ENCODE peak calls at places on chromosome 19, in four cellular contexts. One of them, this sample, is unnamed.

GRCh38 chr19:8340341-8341096 is 2.5 kb downstream of the KANK3 start:
- DNase-seq in H1: no peak
- DNase-seq in GM12878: no peak
- DNase-seq in HepG2: no peak
- DNase-seq in this sample: no peak

GRCh38 chr19:47407417-47407774 is 11.9 kb downstream of the MEIS3 start:
- DNase-seq in H1: no peak
- DNase-seq in GM12878: no peak
- DNase-seq in HepG2: no peak
- DNase-seq in this sample: no peak

GRCh38 chr19:49889687-49890348 is 6.9 kb downstream of the IL4I1 start:
- DNase-seq in H1: peak
- DNase-seq in GM12878: no peak
- DNase-seq in HepG2: no peak
- DNase-seq in this sample: peak

GRCh38 chr19:23855676-23856075 is 59.0 kb upstream of the ZNF726 start:
- DNase-seq in H1: no peak
- DNase-seq in GM12878: no peak
- DNase-seq in HepG2: no peak
- DNase-seq in this sample: no peak

GRCh38 chr19:13804830-13805683 is 9.8 kb downstream of the ZSWIM4 start:
- DNase-seq in H1: no peak
- DNase-seq in GM12878: no peak
- DNase-seq in HepG2: peak
- DNase-seq in this sample: no peak

GRCh38 chr19:43562698-43563241 is 12.6 kb downstream of the XRCC1 start:
- DNase-seq in H1: no peak
- DNase-seq in GM12878: peak
- DNase-seq in HepG2: no peak
- DNase-seq in this sample: no peak

GRCh38 chr19:39908803-39909202 is 25.6 kb downstream of the FCGBP start:
- DNase-seq in H1: no peak
- DNase-seq in GM12878: no peak
- DNase-seq in HepG2: no peak
- DNase-seq in this sample: no peak

GRCh38 chr19:17405250-17406038 is at the start of gene BST2:
- DNase-seq in H1: no peak
- DNase-seq in GM12878: peak
- DNase-seq in HepG2: peak
- DNase-seq in this sample: peak

GRCh38 chr19:49244256-49244655 is 80.7 kb downstream of the SLC6A16 start:
- DNase-seq in H1: no peak
- DNase-seq in GM12878: no peak
- DNase-seq in HepG2: no peak
- DNase-seq in this sample: no peak

GRCh38 chr19:17794731-17795494 is at the start of gene B3GNT3:
- DNase-seq in H1: no peak
- DNase-seq in GM12878: no peak
- DNase-seq in HepG2: peak
- DNase-seq in this sample: peak

GRCh38 chr19:6740589-6741348 is 1.3 kb downstream of the TRIP10 start:
- DNase-seq in H1: no peak
- DNase-seq in GM12878: no peak
- DNase-seq in HepG2: no peak
- DNase-seq in this sample: peak

GRCh38 chr19:6167115-6167514 is 31.6 kb downstream of the ACSBG2 start:
- DNase-seq in H1: no peak
- DNase-seq in GM12878: no peak
- DNase-seq in HepG2: no peak
- DNase-seq in this sample: no peak

GRCh38 chr19:35716985-35717664 is 678 bp upstream of the KMT2B start:
- DNase-seq in H1: peak
- DNase-seq in GM12878: peak
- DNase-seq in HepG2: peak
- DNase-seq in this sample: peak

GRCh38 chr19:31491246-31491645 is 142.0 kb upstream of the TSHZ3 start:
- DNase-seq in H1: no peak
- DNase-seq in GM12878: no peak
- DNase-seq in HepG2: no peak
- DNase-seq in this sample: no peak

GRCh38 chr19:30781519-30781918 is 409.3 kb downstream of the ZNF536 start:
- DNase-seq in H1: no peak
- DNase-seq in GM12878: no peak
- DNase-seq in HepG2: no peak
- DNase-seq in this sample: no peak

GRCh38 chr19:11499327-11499726 is 6.3 kb downstream of the ZNF653 start:
- DNase-seq in H1: no peak
- DNase-seq in GM12878: no peak
- DNase-seq in HepG2: no peak
- DNase-seq in this sample: no peak

GRCh38 chr19:46732966-46733692 is 12.7 kb upstream of the FKRP start:
- DNase-seq in H1: no peak
- DNase-seq in GM12878: no peak
- DNase-seq in HepG2: no peak
- DNase-seq in this sample: no peak

GRCh38 chr19:30065680-30066606 is 123.9 kb downstream of the URI1 start:
- DNase-seq in H1: no peak
- DNase-seq in GM12878: no peak
- DNase-seq in HepG2: no peak
- DNase-seq in this sample: no peak

GRCh38 chr19:27822336-27822735 is 1390.6 kb downstream of the UQCRFS1 start:
- DNase-seq in H1: no peak
- DNase-seq in GM12878: no peak
- DNase-seq in HepG2: no peak
- DNase-seq in this sample: no peak

GRCh38 chr19:13366529-13367143 is 139.6 kb downstream of the CACNA1A start:
- DNase-seq in H1: peak
- DNase-seq in GM12878: no peak
- DNase-seq in HepG2: no peak
- DNase-seq in this sample: peak

GRCh38 chr19:5537870-5538269 is 29.9 kb downstream of the TINCR start:
- DNase-seq in H1: no peak
- DNase-seq in GM12878: no peak
- DNase-seq in HepG2: no peak
- DNase-seq in this sample: no peak

GRCh38 chr19:10864538-10864899 is 6.8 kb upstream of the CARM1 start:
- DNase-seq in H1: no peak
- DNase-seq in GM12878: no peak
- DNase-seq in HepG2: peak
- DNase-seq in this sample: peak

GRCh38 chr19:21210037-21210621 is 68.3 kb downstream of the ZNF431 start:
- DNase-seq in H1: no peak
- DNase-seq in GM12878: no peak
- DNase-seq in HepG2: peak
- DNase-seq in this sample: no peak

GRCh38 chr19:48391100-48392005 is at the start of gene KDELR1:
- DNase-seq in H1: no peak
- DNase-seq in GM12878: no peak
- DNase-seq in HepG2: peak
- DNase-seq in this sample: peak

GRCh38 chr19:10602330-10603083 is 15.4 kb upstream of the AP1M2 start:
- DNase-seq in H1: no peak
- DNase-seq in GM12878: no peak
- DNase-seq in HepG2: peak
- DNase-seq in this sample: peak

GRCh38 chr19:11151181-11151580 is 4.4 kb downstream of the SPC24 start:
- DNase-seq in H1: no peak
- DNase-seq in GM12878: no peak
- DNase-seq in HepG2: no peak
- DNase-seq in this sample: no peak

GRCh38 chr19:4386038-4386782 is 14.1 kb downstream of the SH3GL1 start:
- DNase-seq in H1: no peak
- DNase-seq in GM12878: no peak
- DNase-seq in HepG2: no peak
- DNase-seq in this sample: no peak

GRCh38 chr19:16754207-16754806 is 34.7 kb downstream of the NWD1 start:
- DNase-seq in H1: no peak
- DNase-seq in GM12878: no peak
- DNase-seq in HepG2: no peak
- DNase-seq in this sample: no peak

GRCh38 chr19:43474986-43475705 is 9.7 kb upstream of the LYPD3 start:
- DNase-seq in H1: peak
- DNase-seq in GM12878: no peak
- DNase-seq in HepG2: no peak
- DNase-seq in this sample: peak

GRCh38 chr19:6126335-6126974 is 9.0 kb upstream of the ACSBG2 start:
- DNase-seq in H1: no peak
- DNase-seq in GM12878: peak
- DNase-seq in HepG2: peak
- DNase-seq in this sample: peak

GRCh38 chr19:50537769-50538230 is 24.1 kb upstream of the ASPDH start:
- DNase-seq in H1: peak
- DNase-seq in GM12878: no peak
- DNase-seq in HepG2: peak
- DNase-seq in this sample: peak

GRCh38 chr19:38060346-38060745 is 153.3 kb downstream of the SIPA1L3 start:
- DNase-seq in H1: no peak
- DNase-seq in GM12878: no peak
- DNase-seq in HepG2: no peak
- DNase-seq in this sample: no peak

GRCh38 chr19:38059897-38060296 is 152.9 kb downstream of the SIPA1L3 start:
- DNase-seq in H1: no peak
- DNase-seq in GM12878: no peak
- DNase-seq in HepG2: no peak
- DNase-seq in this sample: no peak

GRCh38 chr19:38056646-38057045 is 149.6 kb downstream of the SIPA1L3 start:
- DNase-seq in H1: no peak
- DNase-seq in GM12878: no peak
- DNase-seq in HepG2: no peak
- DNase-seq in this sample: no peak

GRCh38 chr19:38055655-38056521 is 148.9 kb downstream of the SIPA1L3 start:
- DNase-seq in H1: no peak
- DNase-seq in GM12878: no peak
- DNase-seq in HepG2: no peak
- DNase-seq in this sample: no peak

GRCh38 chr19:38057954-38058690 is 151.1 kb downstream of the SIPA1L3 start:
- DNase-seq in H1: no peak
- DNase-seq in GM12878: no peak
- DNase-seq in HepG2: peak
- DNase-seq in this sample: no peak
- TF ChIP-seq SP1 in H1: no peak
- TF ChIP-seq SP1 in GM12878: no peak
- TF ChIP-seq SP1 in HepG2: no peak
- TF ChIP-seq SP1 in this sample: no peak

GRCh38 chr19:33392341-33393285 is 19.1 kb downstream of the CEBPG start:
- DNase-seq in H1: no peak
- DNase-seq in GM12878: no peak
- DNase-seq in HepG2: peak
- DNase-seq in this sample: no peak
- TF ChIP-seq SUZ12 in H1: no peak
- TF ChIP-seq SUZ12 in GM12878: no peak
- TF ChIP-seq SUZ12 in HepG2: no peak
- TF ChIP-seq SUZ12 in this sample: no peak

GRCh38 chr19:19661141-19661674 is 2.3 kb downstream of the ATP13A1 start:
- DNase-seq in H1: no peak
- DNase-seq in GM12878: no peak
- DNase-seq in HepG2: no peak
- DNase-seq in this sample: peak

GRCh38 chr19:19663292-19664120 is at the start of gene ATP13A1:
- DNase-seq in H1: peak
- DNase-seq in GM12878: peak
- DNase-seq in HepG2: peak
- DNase-seq in this sample: peak

GRCh38 chr19:19662344-19662743 is 1.1 kb downstream of the ATP13A1 start:
- DNase-seq in H1: no peak
- DNase-seq in GM12878: no peak
- DNase-seq in HepG2: no peak
- DNase-seq in this sample: no peak

GRCh38 chr19:19661675-19662251 is 1.7 kb downstream of the ATP13A1 start:
- DNase-seq in H1: no peak
- DNase-seq in GM12878: peak
- DNase-seq in HepG2: peak
- DNase-seq in this sample: peak

GRCh38 chr19:19662866-19663291 is 597 bp downstream of the ATP13A1 start:
- DNase-seq in H1: no peak
- DNase-seq in GM12878: no peak
- DNase-seq in HepG2: peak
- DNase-seq in this sample: peak
- TF ChIP-seq SP1 in H1: no peak
- TF ChIP-seq SP1 in GM12878: no peak
- TF ChIP-seq SP1 in HepG2: peak
- TF ChIP-seq SP1 in this sample: no peak

GRCh38 chr19:1245884-1246816 is 2.2 kb upstream of the MIDN start:
- DNase-seq in H1: no peak
- DNase-seq in GM12878: no peak
- DNase-seq in HepG2: peak
- DNase-seq in this sample: no peak
- TF ChIP-seq SUZ12 in H1: no peak
- TF ChIP-seq SUZ12 in GM12878: no peak
- TF ChIP-seq SUZ12 in HepG2: no peak
- TF ChIP-seq SUZ12 in this sample: no peak

GRCh38 chr19:15544283-15544682 is 36.0 kb downstream of the CYP4F22 start:
- DNase-seq in H1: no peak
- DNase-seq in GM12878: no peak
- DNase-seq in HepG2: no peak
- DNase-seq in this sample: no peak
- TF ChIP-seq SP1 in H1: no peak
- TF ChIP-seq SP1 in GM12878: no peak
- TF ChIP-seq SP1 in HepG2: no peak
- TF ChIP-seq SP1 in this sample: no peak

GRCh38 chr19:19644054-19644388 is 564 bp upstream of the GMIP start:
- DNase-seq in H1: no peak
- DNase-seq in GM12878: no peak
- DNase-seq in HepG2: no peak
- DNase-seq in this sample: no peak

GRCh38 chr19:19647037-19647835 is 3.8 kb upstream of the GMIP start:
- DNase-seq in H1: no peak
- DNase-seq in GM12878: no peak
- DNase-seq in HepG2: no peak
- DNase-seq in this sample: no peak

GRCh38 chr19:19645233-19645870 is 1.9 kb upstream of the GMIP start:
- DNase-seq in H1: no peak
- DNase-seq in GM12878: no peak
- DNase-seq in HepG2: no peak
- DNase-seq in this sample: no peak

GRCh38 chr19:19642506-19643157 is 825 bp downstream of the GMIP start:
- DNase-seq in H1: no peak
- DNase-seq in GM12878: no peak
- DNase-seq in HepG2: no peak
- DNase-seq in this sample: no peak

GRCh38 chr19:19643158-19644053 is at the start of gene GMIP:
- DNase-seq in H1: no peak
- DNase-seq in GM12878: no peak
- DNase-seq in HepG2: peak
- DNase-seq in this sample: peak
- TF ChIP-seq SUZ12 in H1: no peak
- TF ChIP-seq SUZ12 in GM12878: no peak
- TF ChIP-seq SUZ12 in HepG2: no peak
- TF ChIP-seq SUZ12 in this sample: no peak

GRCh38 chr19:54739587-54740497 is 1.5 kb downstream of the KIR2DL3 start:
- DNase-seq in H1: no peak
- DNase-seq in GM12878: no peak
- DNase-seq in HepG2: no peak
- DNase-seq in this sample: no peak
- TF ChIP-seq SP1 in H1: no peak
- TF ChIP-seq SP1 in GM12878: no peak
- TF ChIP-seq SP1 in HepG2: no peak
- TF ChIP-seq SP1 in this sample: no peak

This sample was measured in HEK293T.